ENCODE peak calls at places on chromosomes 13 and 19, in four cellular contexts. W, U, G and I are unnamed samples.

GRCh38 chr13:50222569-50223332 is 207.5 kb downstream of the KCNRG start:
- DNase-seq in W (peak; percentile 31), U (peak; percentile 71), G (peak; percentile 76), I (peak; percentile 47)

GRCh38 chr19:558770-559439 is 13.5 kb upstream of the BSG start:
- DNase-seq in W (no peak), U (no peak), G (no peak), I (no peak)

GRCh38 chr19:33226550-33227241 is 1.0 kb upstream of the SLC7A10 start:
- DNase-seq in W (no peak), U (no peak), G (no peak), I (peak; percentile 24)

GRCh38 chr19:39197808-39198207 is 1.0 kb downstream of the NCCRP1 start:
- DNase-seq in W (no peak), U (no peak), G (no peak), I (no peak)

GRCh38 chr13:80508031-80508430 is 167.1 kb upstream of the SPRY2 start:
- DNase-seq in W (no peak), U (no peak), G (no peak), I (no peak)

GRCh38 chr19:11551603-11552235 is 7.3 kb downstream of the ELOF1 start:
- DNase-seq in W (no peak), U (no peak), G (no peak), I (no peak)

GRCh38 chr19:34482380-34483250 is 1.1 kb downstream of the WTIP start:
- DNase-seq in W (no peak), U (peak; percentile 42), G (no peak), I (no peak)

GRCh38 chr19:49387936-49388372 is at the start of gene KASH5:
- DNase-seq in W (no peak), U (peak; percentile 89), G (peak; percentile 22), I (peak; percentile 44)

GRCh38 chr19:50607874-50608785 is 31.6 kb downstream of the SYT3 start:
- DNase-seq in W (no peak), U (peak; percentile 71), G (peak; percentile 33), I (peak; percentile 38)

GRCh38 chr13:20831933-20832332 is 58.2 kb upstream of the EEF1AKMT1 start:
- DNase-seq in W (no peak), U (no peak), G (no peak), I (no peak)

DNA sequence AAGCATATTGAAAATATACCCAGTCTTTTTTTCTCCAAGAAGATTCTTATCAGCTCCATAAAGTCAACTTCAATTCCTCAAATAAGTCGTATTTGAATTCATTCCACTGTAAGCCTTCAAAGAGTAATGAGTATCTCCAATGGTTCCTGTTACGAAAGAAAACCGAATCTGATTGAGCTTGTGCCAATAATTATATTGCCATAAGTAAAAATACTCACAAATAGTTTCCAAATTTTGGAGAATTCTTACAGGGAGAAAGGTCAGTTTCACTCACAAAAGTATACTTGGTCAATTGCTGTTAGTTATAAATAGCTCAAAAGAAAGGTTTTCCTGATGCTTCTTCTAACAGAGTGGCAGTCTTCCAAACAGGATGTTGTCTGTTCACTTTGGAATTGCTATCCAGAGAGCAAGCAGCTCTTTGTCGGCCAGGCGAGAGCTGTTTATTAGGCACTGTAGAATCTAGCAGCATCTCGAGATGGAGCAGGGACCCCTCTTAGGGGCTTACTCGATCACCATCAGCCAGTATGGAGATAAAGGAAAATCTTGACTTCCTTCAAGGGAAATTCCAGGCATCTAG is 13.5 kb downstream of the ERICH4 start:
- DNase-seq in W (no peak), U (no peak), G (peak; percentile 18), I (peak; percentile 49)
- H3K27ac ChIP-seq in W (no peak overlapping the region), U (no peak overlapping the region), G (peak overlapping the region; percentile 55), I (peak overlapping the region; percentile 54)

GRCh38 chr19:21398851-21399250 is 1.9 kb downstream of the ZNF493 start:
- DNase-seq in W (no peak), U (no peak), G (no peak), I (no peak)
- H3K4me1 ChIP-seq in W (peaks cover 31% of the 10 kb centered on the region), U (peaks cover 9% of the 10 kb centered on the region), G (peaks cover 39% of the 10 kb centered on the region), I (no peaks in the 10 kb centered on the region)

GRCh38 chr13:113390874-113391497 is 27.1 kb upstream of the GRTP1 start:
- DNase-seq in W (no peak), U (no peak), G (no peak), I (no peak)

GRCh38 chr13:113397606-113398425 is 33.9 kb upstream of the GRTP1 start:
- DNase-seq in W (no peak), U (peak; percentile 38), G (no peak), I (no peak)

GRCh38 chr13:113393226-113393571 is 29.3 kb upstream of the GRTP1 start:
- DNase-seq in W (no peak), U (no peak), G (no peak), I (no peak)

GRCh38 chr13:113398963-113399754 is 35.2 kb upstream of the GRTP1 start:
- DNase-seq in W (no peak), U (peak; percentile 36), G (no peak), I (no peak)

DNA sequence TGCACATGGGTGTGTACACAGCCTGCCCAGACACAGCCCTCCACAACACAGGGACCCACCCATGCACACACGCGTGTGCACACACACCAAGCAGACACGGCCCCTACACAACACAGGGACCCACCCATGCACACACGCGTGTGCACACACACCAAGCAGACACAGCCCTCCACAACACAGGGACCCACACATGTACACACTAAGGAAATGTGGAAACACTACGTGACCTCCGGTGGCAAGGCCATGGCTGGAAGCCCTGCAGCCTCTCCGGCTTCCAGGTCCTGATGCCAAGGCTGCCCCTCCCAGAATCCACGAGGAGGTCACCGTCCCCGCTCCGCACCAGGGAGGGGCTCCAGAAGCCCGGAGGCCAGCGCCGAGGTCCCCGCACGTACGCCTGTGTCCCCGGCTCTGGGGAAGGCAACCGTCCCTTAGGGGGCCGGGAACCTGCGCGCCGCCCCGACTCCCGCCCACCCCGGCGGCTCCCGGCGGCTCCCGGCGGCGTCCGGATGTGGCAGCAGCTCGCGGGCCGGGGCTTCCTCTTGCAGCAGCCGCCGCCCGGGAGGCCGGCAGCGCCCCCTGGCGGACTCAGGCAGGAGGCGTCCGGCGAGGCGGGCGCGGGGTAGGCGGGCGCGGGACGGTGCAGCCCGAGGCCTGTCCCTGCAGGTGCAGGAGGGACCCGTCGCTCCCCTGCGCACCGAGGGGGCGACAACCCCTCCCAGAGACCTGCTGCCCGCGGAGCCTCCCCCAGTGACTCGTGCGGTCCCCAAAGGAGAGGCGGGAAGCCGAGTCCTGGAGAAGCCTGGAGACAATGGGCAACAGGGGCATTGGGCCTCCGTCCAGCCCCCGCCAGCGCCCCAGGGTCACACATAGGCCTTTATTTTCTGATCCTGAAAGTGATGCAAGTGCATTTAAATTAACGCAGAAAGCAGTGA is 29.9 kb upstream of the GRTP1 start:
- DNase-seq in W (no peak), U (peak; percentile 92), G (peak; percentile 63), I (peak; percentile 73)
- H3K27ac ChIP-seq in W (no peak overlapping the region), U (peak overlapping the region; percentile 68), G (peak overlapping the region; percentile 67), I (no peak overlapping the region)

GRCh38 chr19:28727133-28727834 is 485.7 kb downstream of the UQCRFS1 start:
- DNase-seq in W (no peak), U (no peak), G (no peak), I (no peak)

GRCh38 chr19:28726533-28726932 is 486.4 kb downstream of the UQCRFS1 start:
- DNase-seq in W (no peak), U (no peak), G (no peak), I (no peak)

GRCh38 chr19:28731113-28731512 is 481.8 kb downstream of the UQCRFS1 start:
- DNase-seq in W (no peak), U (no peak), G (no peak), I (no peak)

GRCh38 chr19:28731577-28731976 is 481.4 kb downstream of the UQCRFS1 start:
- DNase-seq in W (no peak), U (no peak), G (no peak), I (no peak)

DNA sequence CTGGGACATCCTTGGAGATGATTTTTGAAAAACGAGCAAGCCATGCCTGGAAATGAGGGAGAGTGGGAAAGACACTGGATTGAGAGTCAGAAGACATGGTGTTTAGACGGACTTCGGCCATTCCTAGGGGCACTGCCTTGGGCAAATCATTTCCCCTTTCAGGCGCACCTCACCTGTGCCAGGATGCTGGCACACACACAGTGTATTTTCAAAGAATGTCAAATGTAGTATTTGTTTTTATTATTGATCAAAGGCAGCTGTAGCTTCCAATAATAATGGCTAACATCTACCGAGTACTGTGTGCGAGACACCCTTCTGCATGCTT is 485.2 kb downstream of the UQCRFS1 start:
- DNase-seq in W (no peak), U (no peak), G (no peak), I (no peak)
- H3K4me1 ChIP-seq in W (no peaks in the 10 kb centered on the region), U (no peaks in the 10 kb centered on the region), G (peaks cover 11% of the 10 kb centered on the region), I (no peaks in the 10 kb centered on the region)

DNA sequence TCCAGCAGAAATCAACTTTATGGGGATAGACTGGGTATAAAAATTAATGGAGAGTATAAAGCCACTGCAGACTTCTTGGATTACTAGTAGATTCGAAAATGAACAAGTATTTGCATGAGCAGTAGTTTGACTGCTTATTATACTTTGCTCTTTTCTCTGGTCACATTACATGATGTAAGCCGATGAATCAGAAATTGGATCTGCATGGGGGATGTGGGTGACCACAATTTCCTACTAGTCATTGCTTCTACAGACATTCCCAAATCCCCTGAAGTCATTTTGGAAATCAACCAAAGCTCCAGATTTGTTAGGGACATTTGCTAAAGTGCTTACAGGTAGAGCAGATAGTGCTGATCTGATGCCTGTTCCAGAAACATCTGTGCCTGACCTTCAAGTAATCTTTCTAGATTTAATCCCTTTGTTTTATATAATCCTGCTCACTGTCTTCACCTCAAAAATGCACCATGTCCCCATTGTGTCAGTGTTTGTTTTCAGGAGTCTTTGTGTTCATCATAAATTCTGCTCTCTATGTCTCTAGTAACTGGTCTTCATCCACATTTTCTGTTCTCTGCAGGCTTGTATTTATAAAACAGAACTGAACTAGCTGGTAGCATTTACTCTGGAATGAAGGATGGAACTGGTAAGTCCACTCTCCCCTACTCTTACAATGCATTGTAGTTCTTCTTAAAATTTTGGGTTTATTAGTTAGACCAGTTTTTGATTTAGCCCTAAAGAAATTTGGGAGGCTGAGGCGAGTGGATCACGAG is 201.5 kb upstream of the CSNK1A1L start:
- DNase-seq in W (no peak), U (no peak), G (no peak), I (no peak)
- H3K27ac ChIP-seq in W (no peak overlapping the region), U (no peak overlapping the region), G (no peak overlapping the region), I (no peak overlapping the region)

GRCh38 chr13:45333251-45333972 is 7.6 kb downstream of the TPT1 start:
- DNase-seq in W (no peak), U (no peak), G (no peak), I (no peak)

GRCh38 chr13:45337395-45337794 is 3.6 kb downstream of the TPT1 start:
- DNase-seq in W (no peak), U (no peak), G (no peak), I (no peak)

GRCh38 chr13:45333973-45334922 is 6.7 kb downstream of the TPT1 start:
- DNase-seq in W (no peak), U (peak; percentile 59), G (no peak), I (no peak)

GRCh38 chr13:45336025-45336800 is 4.8 kb downstream of the TPT1 start:
- DNase-seq in W (no peak), U (no peak), G (no peak), I (no peak)

DNA sequence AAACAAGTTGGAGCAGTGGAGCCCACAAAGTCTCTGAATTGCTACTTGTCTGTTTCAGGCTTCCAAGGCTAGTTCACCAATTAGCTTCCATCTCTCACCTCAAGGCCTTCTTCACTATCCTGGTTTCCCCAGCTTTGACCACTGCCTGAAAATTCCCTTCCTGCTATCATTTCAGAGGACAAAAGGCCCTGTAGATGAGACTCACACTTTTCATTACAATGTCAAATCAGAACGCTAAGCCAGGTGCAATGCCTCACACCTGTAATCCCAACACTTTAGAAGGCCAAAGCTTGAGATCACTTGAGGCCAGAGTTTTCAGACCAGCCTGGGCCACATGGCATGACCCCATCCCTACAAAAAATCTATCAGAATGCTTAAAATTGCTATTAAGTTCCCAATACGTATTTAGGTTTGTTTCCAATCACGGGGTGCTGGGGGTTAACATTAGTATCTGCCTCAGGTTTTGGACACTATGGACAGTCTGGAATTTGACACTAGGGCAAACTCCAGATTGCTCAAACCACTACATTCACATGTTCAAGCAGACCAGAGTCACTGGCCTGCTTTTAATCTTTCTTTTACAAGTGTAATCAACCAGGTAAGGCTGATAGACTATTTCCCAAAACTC is 5.5 kb downstream of the TPT1 start:
- DNase-seq in W (no peak), U (no peak), G (no peak), I (no peak)
- H3K4me1 ChIP-seq in W (peaks cover 93% of the 10 kb centered on the region), U (peaks cover 12% of the 10 kb centered on the region), G (peaks cover 87% of the 10 kb centered on the region), I (peaks cover 16% of the 10 kb centered on the region)